ENCODE peak calls at places on chromosomes 3 and 15, in four cellular contexts. L, G, Q and U are unnamed samples.

GRCh38 chr3:117439812-117440211 is 730.2 kb downstream of the TUSC7 start:
- DNase-seq in L (peak; percentile 98), G (peak; percentile 18), Q (no peak), U (peak; percentile 30)

GRCh38 chr3:52463420-52463819 is 8.0 kb downstream of the NISCH start:
- DNase-seq in L (no peak), G (no peak), Q (no peak), U (no peak)

GRCh38 chr3:58353722-58354553 is 21.2 kb downstream of the PXK start:
- DNase-seq in L (no peak), G (no peak), Q (no peak), U (no peak)

GRCh38 chr3:116083686-116084085 is 361.6 kb downstream of the LSAMP start:
- DNase-seq in L (no peak), G (no peak), Q (no peak), U (no peak)

GRCh38 chr3:131329774-131330173 is 51.8 kb upstream of the NUDT16 start:
- DNase-seq in L (no peak), G (no peak), Q (no peak), U (no peak)

GRCh38 chr3:48511551-48511950 is 7.6 kb upstream of the SHISA5 start:
- DNase-seq in L (no peak), G (no peak), Q (no peak), U (no peak)

GRCh38 chr3:19149388-19149787 is 1.1 kb downstream of the KCNH8 start:
- DNase-seq in L (no peak), G (peak; percentile 45), Q (no peak), U (peak; percentile 12)

GRCh38 chr3:57079221-57079831 is 18.9 kb downstream of the SPATA12 start:
- DNase-seq in L (peak; percentile 69), G (peak; percentile 61), Q (peak; percentile 65), U (peak; percentile 46)

GRCh38 chr3:102883515-102883914 is 448.7 kb downstream of the ZPLD1 start:
- DNase-seq in L (no peak), G (no peak), Q (no peak), U (no peak)

GRCh38 chr3:36393563-36393962 is 13.3 kb downstream of the STAC start:
- DNase-seq in L (no peak), G (no peak), Q (no peak), U (no peak)

GRCh38 chr15:33655488-33655887 is 312.8 kb upstream of the CHRM5 start:
- DNase-seq in L (no peak), G (no peak), Q (no peak), U (no peak)

GRCh38 chr15:79007066-79007465 is 62.2 kb upstream of the CTSH start:
- DNase-seq in L (peak; percentile 82), G (peak; percentile 75), Q (peak; percentile 58), U (peak; percentile 49)

GRCh38 chr3:195112361-195112791 is 158.6 kb downstream of the XXYLT1 start:
- DNase-seq in L (no peak), G (no peak), Q (no peak), U (no peak)

GRCh38 chr15:80418892-80419537 is 14.8 kb downstream of the ARNT2 start:
- DNase-seq in L (peak; percentile 54), G (peak; percentile 35), Q (no peak), U (peak; percentile 76)

GRCh38 chr3:189270248-189270832 is 98.6 kb downstream of the TPRG1 start:
- DNase-seq in L (peak; percentile 98), G (peak; percentile 74), Q (peak; percentile 38), U (peak; percentile 82)

GRCh38 chr3:62184559-62184958 is 188.8 kb downstream of the FEZF2 start:
- DNase-seq in L (peak; percentile 15), G (no peak), Q (no peak), U (no peak)

GRCh38 chr15:78415284-78415683 is 22.7 kb upstream of the IREB2 start:
- DNase-seq in L (peak; percentile 88), G (no peak), Q (no peak), U (peak; percentile 75)

GRCh38 chr3:33103034-33103433 is 6.1 kb upstream of the GLB1 start:
- DNase-seq in L (no peak), G (no peak), Q (no peak), U (no peak)

GRCh38 chr15:100918034-100918689 is 995 bp upstream of the LRRK1 start:
- DNase-seq in L (peak; percentile 45), G (peak; percentile 89), Q (peak; percentile 83), U (peak; percentile 88)

GRCh38 chr3:123791417-123791816 is 92.7 kb downstream of the MYLK start:
- DNase-seq in L (no peak), G (no peak), Q (no peak), U (no peak)

GRCh38 chr15:52100807-52101206 is 11.8 kb downstream of the BCL2L10 start:
- DNase-seq in L (no peak), G (peak; percentile 44), Q (peak; percentile 56), U (peak; percentile 50)